ENCODE peak calls at places on chromosomes 7 and 10, in six cellular contexts. F is K562, I is H1, K is GM12878, Z is SK-N-SH, W is HepG2. L is an unnamed sample.

GRCh38 chr10:124248056-124248455 is 154.7 kb upstream of the CHST15 start:
- DNase-seq in F (no peak), I (no peak), K (no peak), Z (no peak), W (no peak), L (no peak)

GRCh38 chr10:67256984-67257383 is 331.1 kb downstream of the LRRTM3 start:
- DNase-seq in F (no peak), I (no peak), K (no peak), Z (no peak), W (no peak), L (no peak)

GRCh38 chr7:22238354-22239311 is 118.3 kb downstream of the RAPGEF5 start:
- DNase-seq in F (no peak), I (no peak), K (no peak), Z (no peak), W (no peak), L (no peak)

GRCh38 chr7:144835166-144835611 is 664 bp downstream of the TPK1 start:
- DNase-seq in F (peak), I (no peak), K (peak), Z (peak), W (peak), L (peak)

GRCh38 chr7:108406474-108406873 is 49.8 kb downstream of the NRCAM start:
- DNase-seq in F (no peak), I (no peak), K (no peak), Z (no peak), W (no peak), L (no peak)

GRCh38 chr10:103111031-103111917 is 81.8 kb downstream of the NT5C2 start:
- DNase-seq in F (no peak), I (no peak), K (peak), Z (no peak), W (peak), L (no peak)

GRCh38 chr7:5636446-5636835 is 145.0 kb downstream of the RNF216 start:
- DNase-seq in F (no peak), I (no peak), K (no peak), Z (no peak), W (peak), L (no peak)

GRCh38 chr7:92955081-92955480 is 118.7 kb upstream of the CDK6 start:
- DNase-seq in F (no peak), I (no peak), K (no peak), Z (no peak), W (no peak), L (no peak)

GRCh38 chr7:134022512-134022911 is 104.6 kb upstream of the LRGUK start:
- DNase-seq in F (no peak), I (no peak), K (no peak), Z (no peak), W (no peak), L (no peak)

DNA sequence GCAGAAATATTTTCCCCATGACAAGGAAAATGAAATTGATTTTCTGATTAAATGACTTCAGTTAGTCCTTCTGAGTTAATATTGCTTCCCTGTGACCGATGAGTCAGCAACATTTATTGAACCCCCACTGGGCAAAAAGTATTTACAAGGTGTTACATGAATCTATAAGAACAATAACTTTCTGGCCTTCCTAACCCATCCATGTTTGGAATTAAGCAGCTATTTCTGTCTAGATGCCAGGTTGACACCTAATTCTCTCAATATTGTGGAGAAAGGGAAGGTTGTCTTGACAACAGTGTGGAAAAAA is 112.9 kb upstream of the JAZF1 start:
- DNase-seq in F (no peak), I (no peak), K (no peak), Z (no peak), W (no peak), L (no peak)
- TF ChIP-seq EP300 in F (no peak), I (no peak), K (no peak), Z (no peak), W (no peak), L (no peak)

DNA sequence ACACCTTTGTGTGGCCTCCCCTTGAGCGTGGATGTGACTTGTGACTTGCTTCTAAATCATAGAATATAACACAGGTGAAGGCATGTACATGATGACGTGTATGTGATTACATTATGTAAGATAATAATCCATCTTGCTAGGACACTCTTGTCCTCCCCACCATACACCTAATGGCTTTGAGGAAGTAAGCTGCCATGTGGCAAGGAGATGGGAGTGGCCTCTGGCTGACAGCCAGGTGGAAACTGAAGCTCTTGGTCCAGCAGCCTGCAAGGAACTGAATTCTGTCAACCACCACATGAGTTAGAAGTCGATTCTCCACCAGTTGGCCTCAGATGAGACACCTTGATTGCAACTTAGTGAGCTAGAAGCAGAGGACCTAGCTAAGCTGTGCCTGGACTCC is 67.4 kb upstream of the ELN start:
- DNase-seq in F (no peak), I (no peak), K (no peak), Z (no peak), W (no peak), L (no peak)
- TF ChIP-seq RAD21 in F (no peak), I (no peak), K (no peak), Z (no peak), W (no peak), L (no peak)

GRCh38 chr10:4527281-4527960 is 298.6 kb upstream of the AKR1E2 start:
- DNase-seq in F (no peak), I (no peak), K (no peak), Z (no peak), W (no peak), L (no peak)
- TF ChIP-seq EP300 in F (no peak), I (no peak), K (no peak), Z (peak), W (no peak), L (no peak)

GRCh38 chr10:113095419-113095818 is 145.4 kb downstream of the TCF7L2 start:
- DNase-seq in F (no peak), I (no peak), K (no peak), Z (no peak), W (no peak), L (no peak)

GRCh38 chr10:113091921-113092320 is 141.9 kb downstream of the TCF7L2 start:
- DNase-seq in F (no peak), I (no peak), K (no peak), Z (no peak), W (no peak), L (no peak)

GRCh38 chr10:113096111-113097045 is 146.3 kb downstream of the TCF7L2 start:
- DNase-seq in F (no peak), I (no peak), K (no peak), Z (no peak), W (no peak), L (no peak)

GRCh38 chr10:113094114-113094486 is 144.1 kb downstream of the TCF7L2 start:
- DNase-seq in F (no peak), I (no peak), K (peak), Z (no peak), W (no peak), L (no peak)

GRCh38 chr10:113093188-113094113 is 143.4 kb downstream of the TCF7L2 start:
- DNase-seq in F (no peak), I (no peak), K (peak), Z (no peak), W (peak), L (peak)
- TF ChIP-seq RAD21 in F (no peak), I (no peak), K (no peak), Z (no peak), W (no peak), L (peak)

GRCh38 chr7:45696476-45696875 is 122.3 kb downstream of the ADCY1 start:
- DNase-seq in F (no peak), I (peak), K (no peak), Z (no peak), W (no peak), L (no peak)
- TF ChIP-seq EP300 in F (no peak), I (no peak), K (no peak), Z (no peak), W (no peak), L (no peak)